ENCODE peak calls at places on chromosomes 3 and 15, in five cellular contexts. M is ovary, D is A549, A is upper lobe of left lung, X is transverse colon. Y is an unnamed sample.

GRCh38 chr3:103960819-103961218 is 1405.9 kb upstream of the ALCAM start:
- DNase-seq in X (no peak), M (no peak), D (no peak), A (no peak), Y (no peak)

GRCh38 chr15:78638658-78639314 is 2.2 kb downstream of the CHRNB4 start:
- DNase-seq in X (peak), D (peak), A (no peak), M (peak), Y (no peak)

GRCh38 chr15:39919740-39920509 is at the start of gene GPR176:
- DNase-seq in X (peak), A (peak), D (peak), M (peak), Y (no peak)

GRCh38 chr3:131694351-131694750 is 191.6 kb upstream of the MRPL3 start:
- DNase-seq in X (no peak), D (no peak), M (no peak), A (no peak), Y (no peak)

GRCh38 chr3:53156368-53156834 is 4.6 kb upstream of the PRKCD start:
- DNase-seq in X (peak), A (peak), D (no peak), M (no peak), Y (no peak)

GRCh38 chr3:85560088-85560790 is 601.5 kb downstream of the CADM2 start:
- DNase-seq in X (no peak), M (no peak), A (no peak), D (no peak), Y (no peak)

GRCh38 chr3:126523745-126524428 is at the start of gene CHST13:
- DNase-seq in D (peak), A (peak), M (no peak), X (peak), Y (no peak)

GRCh38 chr3:178129109-178129508 is 407.1 kb upstream of the KCNMB2 start:
- DNase-seq in X (no peak), D (no peak), M (no peak), A (no peak), Y (no peak)

GRCh38 chr15:72189250-72189902 is 8.2 kb downstream of the GRAMD2A start:
- DNase-seq in A (no peak), M (no peak), X (no peak), D (no peak), Y (no peak)

GRCh38 chr15:33968224-33968623 is at the start of gene CHRM5:
- DNase-seq in D (no peak), A (no peak), M (no peak), X (no peak), Y (no peak)

GRCh38 chr3:140995881-140996280 is 54.2 kb downstream of the SLC25A36 start:
- DNase-seq in D (no peak), X (no peak), A (no peak), M (no peak), Y (no peak)

GRCh38 chr3:141000027-141000663 is 51.0 kb upstream of the SPSB4 start:
- DNase-seq in A (no peak), D (peak), M (peak), X (peak), Y (no peak)

GRCh38 chr3:141006344-141006743 is 44.8 kb upstream of the SPSB4 start:
- DNase-seq in X (no peak), D (no peak), A (no peak), M (no peak), Y (no peak)

GRCh38 chr3:141000691-141001090 is 50.5 kb upstream of the SPSB4 start:
- DNase-seq in M (no peak), D (no peak), A (no peak), X (no peak), Y (no peak)
- TF ChIP-seq EP300 in M (no peak), D (no peak), A (no peak), X (no peak), Y (no peak)

DNA sequence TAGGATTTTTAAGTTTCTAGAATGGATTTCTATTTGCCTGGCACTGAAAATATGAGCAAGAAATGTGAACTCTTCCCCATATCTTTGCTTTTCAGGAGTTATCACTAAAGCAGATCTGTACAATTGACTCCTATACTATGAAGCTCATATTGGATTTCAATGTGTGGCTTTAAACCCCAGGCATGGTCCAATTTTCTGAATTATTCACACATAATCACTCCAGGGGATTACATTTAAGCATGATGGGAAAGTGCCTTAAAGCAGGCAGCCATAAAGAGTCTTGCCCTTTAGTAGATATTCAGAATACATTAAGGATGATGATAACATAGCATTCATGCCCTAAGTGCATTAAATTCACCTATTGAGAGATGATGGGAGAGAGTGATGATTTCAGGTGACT is 331.8 kb upstream of the ROBO1 start:
- DNase-seq in A (no peak), X (no peak), M (no peak), D (no peak), Y (no peak)
- TF ChIP-seq EP300 in A (no peak), X (no peak), M (no peak), D (no peak), Y (no peak)

GRCh38 chr3:105032541-105032940 is 334.2 kb upstream of the ALCAM start:
- DNase-seq in D (no peak), X (no peak), A (no peak), M (no peak), Y (no peak)

GRCh38 chr3:105030211-105030610 is 336.5 kb upstream of the ALCAM start:
- DNase-seq in D (no peak), M (no peak), A (no peak), X (no peak), Y (no peak)

GRCh38 chr3:105039004-105039403 is 327.7 kb upstream of the ALCAM start:
- DNase-seq in M (no peak), A (no peak), X (no peak), D (no peak), Y (no peak)

GRCh38 chr3:105033081-105033480 is 333.6 kb upstream of the ALCAM start:
- DNase-seq in D (no peak), X (no peak), M (no peak), A (no peak), Y (no peak)
- TF ChIP-seq EP300 in D (no peak), X (no peak), M (no peak), A (no peak), Y (no peak)

DNA sequence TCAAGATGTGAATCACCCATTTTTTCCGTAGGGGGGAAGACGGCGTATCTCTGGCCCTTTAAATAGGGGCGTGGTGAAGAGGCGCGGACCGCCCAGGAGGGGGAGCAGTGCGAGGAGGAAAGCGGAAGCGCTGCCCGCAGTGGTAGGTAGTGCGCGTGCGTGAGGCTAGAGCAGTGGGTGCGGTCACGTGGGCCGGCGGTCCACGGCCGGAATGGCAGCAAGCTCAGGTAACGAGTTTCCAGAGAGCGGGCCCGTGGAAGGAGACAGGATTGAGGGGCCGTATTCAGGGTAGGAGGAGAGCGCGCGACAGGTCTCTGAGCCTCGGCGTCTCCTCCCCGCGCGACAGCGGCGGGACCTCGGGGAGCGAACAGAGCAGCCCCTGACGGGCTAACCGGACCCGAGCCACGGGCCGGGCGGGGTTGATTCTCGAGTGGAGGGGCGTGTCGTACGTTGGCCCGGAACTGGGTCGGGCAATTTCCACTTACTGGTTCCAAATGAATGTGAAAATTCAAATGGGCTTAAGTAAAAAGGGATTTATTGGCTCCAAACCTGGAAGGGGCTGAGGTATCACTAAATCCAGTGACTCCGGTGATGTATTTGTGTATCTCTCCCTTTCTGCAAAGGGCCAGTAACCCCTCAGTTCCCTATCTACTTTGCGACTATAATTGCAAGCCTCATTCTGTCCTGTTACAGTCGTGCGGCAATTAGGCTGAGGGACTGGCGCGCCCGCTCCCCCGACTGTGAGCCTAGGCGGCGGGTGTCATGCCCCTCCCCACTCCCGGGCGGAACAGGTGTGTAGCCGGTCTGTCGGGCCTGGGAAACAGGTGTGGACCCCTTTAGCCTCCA is at the start of gene VPS8:
- DNase-seq in M (peak), A (peak), X (peak), D (peak), Y (peak)
- TF ChIP-seq EP300 in M (no peak), A (no peak), X (no peak), D (no peak), Y (no peak)

GRCh38 chr3:5299146-5299545 is 111.6 kb downstream of the EDEM1 start:
- DNase-seq in D (no peak), X (no peak), M (no peak), A (no peak), Y (no peak)

GRCh38 chr3:5302661-5303060 is 115.2 kb downstream of the EDEM1 start:
- DNase-seq in A (no peak), M (no peak), D (no peak), X (no peak), Y (peak)

GRCh38 chr3:5300638-5301037 is 113.1 kb downstream of the EDEM1 start:
- DNase-seq in D (no peak), X (no peak), M (no peak), A (no peak), Y (no peak)

GRCh38 chr3:5304188-5304587 is 116.7 kb downstream of the EDEM1 start:
- DNase-seq in X (no peak), D (no peak), A (no peak), M (no peak), Y (no peak)

DNA sequence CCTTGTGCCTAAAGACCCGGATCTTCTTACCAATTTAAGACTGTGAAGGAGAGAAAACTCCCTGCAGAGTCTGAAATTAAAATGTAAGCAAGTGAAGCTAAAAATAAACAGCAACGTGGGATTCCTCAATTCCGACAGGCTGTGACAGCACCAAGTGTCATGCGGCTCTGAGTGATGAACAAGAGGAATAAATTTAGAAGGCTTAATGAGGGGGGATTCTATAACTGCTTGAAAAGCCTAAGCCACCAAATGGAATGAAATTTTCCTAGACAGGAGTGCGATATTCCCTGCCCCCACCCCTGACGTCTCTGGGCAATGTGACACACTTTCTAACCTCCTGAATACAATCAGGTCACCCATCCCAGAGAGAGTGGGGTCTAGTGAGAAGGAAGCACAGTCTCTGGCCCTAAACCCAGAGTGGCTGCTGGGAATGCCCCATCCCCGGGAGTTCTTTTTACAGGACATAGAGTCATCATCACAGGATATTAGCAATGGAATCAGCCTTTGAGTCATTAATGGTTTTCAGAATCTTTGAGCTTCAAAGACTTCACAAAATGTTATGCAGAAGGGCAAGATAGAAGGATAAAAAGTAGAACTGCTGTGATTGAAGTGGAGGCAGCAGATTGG is 114.3 kb downstream of the EDEM1 start:
- DNase-seq in X (no peak), M (no peak), D (no peak), A (no peak), Y (no peak)
- TF ChIP-seq EP300 in X (no peak), M (no peak), D (no peak), A (no peak), Y (no peak)

GRCh38 chr3:193847402-193847801 is 254.4 kb downstream of the OPA1 start:
- DNase-seq in D (no peak), X (peak), A (no peak), M (no peak), Y (no peak)
- TF ChIP-seq EP300 in D (no peak), X (no peak), A (no peak), M (no peak), Y (no peak)

GRCh38 chr3:183114779-183115178 is 15.5 kb upstream of the MCCC1 start:
- DNase-seq in X (no peak), M (no peak), D (no peak), A (no peak), Y (no peak)

GRCh38 chr3:183120538-183121215 is 21.4 kb upstream of the MCCC1 start:
- DNase-seq in M (no peak), A (no peak), X (no peak), D (no peak), Y (no peak)

GRCh38 chr3:183114374-183114773 is 15.1 kb upstream of the MCCC1 start:
- DNase-seq in X (no peak), A (no peak), D (no peak), M (no peak), Y (no peak)

GRCh38 chr3:183117046-183117445 is 17.8 kb upstream of the MCCC1 start:
- DNase-seq in X (no peak), D (no peak), A (no peak), M (no peak), Y (no peak)

GRCh38 chr3:183116051-183116614 is 16.8 kb upstream of the MCCC1 start:
- DNase-seq in D (peak), X (peak), A (peak), M (no peak), Y (no peak)
- TF ChIP-seq EP300 in D (no peak), X (no peak), A (no peak), M (no peak), Y (no peak)

Y was measured in esophagus muscularis mucosa.